ENCODE peak calls at places on chromosomes 4 and X, in five cellular contexts. Q is sciatic nerve, X is hippocampal formation, Y is cardiac fibroblast, A is HCEC 1CT. D is an unnamed sample.

GRCh38 chr4:176927664-176928063 is 134.9 kb upstream of the VEGFC start:
- DNase-seq in Q (no peak), X (no peak), Y (peak; percentile 81), A (peak; percentile 87), D (no peak)

GRCh38 chr4:145533011-145533410 is 51.4 kb downstream of the SMAD1 start:
- DNase-seq in Q (no peak), X (no peak), Y (no peak), A (no peak), D (no peak)

GRCh38 chr4:69147334-69147733 is 51.1 kb downstream of the UGT2B7 start:
- DNase-seq in Q (no peak), X (no peak), Y (no peak), A (no peak), D (no peak)

GRCh38 chr4:176818531-176818930 is 25.8 kb upstream of the VEGFC start:
- DNase-seq in Q (no peak), X (no peak), Y (no peak), A (peak; percentile 40), D (no peak)

GRCh38 chrX:31717474-31717873 is 645.6 kb upstream of the FTHL17 start:
- DNase-seq in Q (no peak), X (no peak), Y (no peak), A (no peak), D (no peak)

GRCh38 chr4:182913621-182914020 is 3.6 kb downstream of the DCTD start:
- DNase-seq in Q (no peak), X (no peak), Y (no peak), A (no peak), D (no peak)

GRCh38 chrX:50876551-50876950 is 34.0 kb upstream of the BMP15 start:
- DNase-seq in Q (no peak), X (no peak), Y (no peak), A (no peak), D (no peak)

GRCh38 chrX:55342533-55343501 is 78.1 kb upstream of the PAGE3 start:
- DNase-seq in Q (no peak), X (no peak), Y (peak; percentile 11), A (no peak), D (peak; percentile 56)

GRCh38 chr4:184933311-184933710 is 85.0 kb upstream of the HELT start:
- DNase-seq in Q (no peak), X (no peak), Y (no peak), A (no peak), D (no peak)

GRCh38 chr4:20676773-20677172 is 23.5 kb upstream of the PACRGL start:
- DNase-seq in Q (no peak), X (no peak), Y (no peak), A (no peak), D (no peak)

GRCh38 chrX:134377537-134377936 is 82.4 kb upstream of the HPRT1 start:
- DNase-seq in Q (no peak), X (no peak), Y (peak; percentile 62), A (peak; percentile 41), D (no peak)

GRCh38 chrX:37047776-37048175 is 39.6 kb downstream of the FAM47C start:
- DNase-seq in Q (no peak), X (no peak), Y (no peak), A (no peak), D (no peak)

GRCh38 chr4:67483868-67484602 is 61.3 kb downstream of the CENPC start:
- DNase-seq in Q (no peak), X (no peak), Y (peak; percentile 31), A (peak; percentile 22), D (no peak)

GRCh38 chr4:61511716-61512488 is 311.8 kb downstream of the ADGRL3 start:
- DNase-seq in Q (no peak), X (no peak), Y (peak; percentile 79), A (peak; percentile 66), D (no peak)

GRCh38 chrX:10121787-10122186 is 35.0 kb upstream of the CLCN4 start:
- DNase-seq in Q (no peak), X (no peak), Y (no peak), A (no peak), D (peak; percentile 71)

GRCh38 chr4:19756661-19757060 is 495.0 kb upstream of the SLIT2 start:
- DNase-seq in Q (no peak), X (no peak), Y (peak; percentile 13), A (peak; percentile 5), D (no peak)

GRCh38 chr4:1233641-1234277 is 15.2 kb downstream of the CTBP1 start:
- DNase-seq in Q (no peak), X (no peak), Y (peak; percentile 65), A (no peak), D (no peak)